ENCODE peak calls at places on chromosomes 7 and 10, in seven cellular contexts. E is lower lobe of right lung, N is body of pancreas, T is heart left ventricle, H is heart right ventricle, U is thoracic aorta, K is foreskin keratinocyte. R is an unnamed sample.
A peak's percentile ranks its signal among the peaks of the same experiment; 100 is the strongest.

GRCh38 chr7:92158660-92159575 is 20.0 kb downstream of the LRRD1 start:
- DNase-seq in E (no peak), N (no peak), T (no peak), H (no peak), U (no peak), K (peak; percentile 48), R (no peak)

GRCh38 chr10:133230387-133231195 is 574 bp downstream of the UTF1 start:
- DNase-seq in E (peak; percentile 72), N (no peak), T (no peak), H (no peak), U (no peak), K (no peak), R (no peak)

GRCh38 chr7:20785211-20786048 is 1.3 kb downstream of the SP8 start:
- DNase-seq in E (no peak), N (peak; percentile 32), T (no peak), H (no peak), U (no peak), K (no peak), R (no peak)

GRCh38 chr10:31319602-31320178 is 674 bp downstream of the ZEB1 start:
- DNase-seq in E (no peak), N (no peak), T (peak; percentile 27), H (no peak), U (no peak), K (no peak), R (peak; percentile 83)

GRCh38 chr10:21528452-21529235 is 3.2 kb upstream of the SKIDA1 start:
- DNase-seq in E (no peak), N (no peak), T (no peak), H (no peak), U (no peak), K (peak; percentile 40), R (no peak)

GRCh38 chr10:60148266-60148840 is 241.3 kb downstream of the ANK3 start:
- DNase-seq in E (no peak), N (peak; percentile 56), T (no peak), H (peak; percentile 12), U (no peak), K (peak; percentile 63), R (no peak)

GRCh38 chr10:88232978-88233537 is 350.1 kb downstream of the RNLS start:
- DNase-seq in E (no peak), N (no peak), T (no peak), H (peak; percentile 35), U (no peak), K (no peak), R (no peak)

GRCh38 chr10:93064874-93065660 is 4.5 kb downstream of the CYP26C1 start:
- DNase-seq in E (no peak), N (no peak), T (no peak), H (no peak), U (no peak), K (no peak), R (peak; percentile 43)

GRCh38 chr10:115402690-115403089 is 309.5 kb downstream of the ATRNL1 start:
- DNase-seq in E (no peak), N (no peak), T (no peak), H (no peak), U (no peak), K (peak; percentile 49), R (no peak)

GRCh38 chr10:46524471-46525176 is 31.8 kb downstream of the GPRIN2 start:
- DNase-seq in E (peak; percentile 51), N (peak; percentile 15), T (no peak), H (no peak), U (no peak), K (no peak), R (peak; percentile 33)

GRCh38 chr7:6299774-6300173 is 27.4 kb upstream of the CYTH3 start:
- DNase-seq in E (no peak), N (no peak), T (no peak), H (no peak), U (no peak), K (no peak), R (no peak)

GRCh38 chr10:50417486-50417905 is 166.2 kb upstream of the ASAH2 start:
- DNase-seq in E (no peak), N (no peak), T (no peak), H (no peak), U (no peak), K (no peak), R (no peak)

GRCh38 chr7:148286150-148286549 is 304.4 kb upstream of the C7orf33 start:
- DNase-seq in E (no peak), N (no peak), T (no peak), H (no peak), U (no peak), K (peak; percentile 34), R (no peak)
- TF ChIP-seq CTCF in E (peak; percentile 31), N (peak; percentile 37), T (no peak), H (peak; percentile 19), U (no peak), K (peak; percentile 71), R (no peak)

GRCh38 chr7:8260871-8261707 is 878 bp downstream of the ICA1 start:
- DNase-seq in E (peak; percentile 70), N (peak; percentile 68), T (peak; percentile 73), H (peak; percentile 75), U (no peak), K (peak; percentile 36), R (peak; percentile 69)
- H3K27me3 ChIP-seq in E (no peaks in the 10 kb centered on the region), N (no peaks in the 10 kb centered on the region), T (no peaks in the 10 kb centered on the region), H (no peaks in the 10 kb centered on the region), U (no peaks in the 10 kb centered on the region), K (peaks cover 29% of the 10 kb centered on the region), R (peaks cover 17% of the 10 kb centered on the region)

GRCh38 chr10:118741994-118742393 is 12.8 kb downstream of the CACUL1 start:
- DNase-seq in E (no peak), N (no peak), T (no peak), H (no peak), U (no peak), K (peak; percentile 59), R (no peak)

GRCh38 chr10:118737594-118738302 is 17.0 kb downstream of the CACUL1 start:
- DNase-seq in E (no peak), N (no peak), T (no peak), H (no peak), U (no peak), K (no peak), R (no peak)

GRCh38 chr10:118734477-118734876 is 20.3 kb downstream of the CACUL1 start:
- DNase-seq in E (no peak), N (no peak), T (no peak), H (no peak), U (no peak), K (no peak), R (no peak)

GRCh38 chr10:118735294-118735693 is 19.5 kb downstream of the CACUL1 start:
- DNase-seq in E (no peak), N (no peak), T (no peak), H (no peak), U (no peak), K (peak; percentile 57), R (no peak)

GRCh38 chr10:118738422-118738821 is 16.3 kb downstream of the CACUL1 start:
- DNase-seq in E (no peak), N (no peak), T (no peak), H (no peak), U (no peak), K (no peak), R (no peak)
- H3K4me1 ChIP-seq in E (peaks cover 71% of the 10 kb centered on the region), N (peaks cover 96% of the 10 kb centered on the region), T (peaks cover 12% of the 10 kb centered on the region), H (peaks cover 24% of the 10 kb centered on the region), U (peaks cover 33% of the 10 kb centered on the region), K (peaks cover 38% of the 10 kb centered on the region), R (peaks cover 74% of the 10 kb centered on the region)

GRCh38 chr7:33108931-33109757 is at the start of gene RP9:
- DNase-seq in E (peak; percentile 78), N (peak; percentile 59), T (peak; percentile 72), H (peak; percentile 57), U (no peak), K (peak; percentile 52), R (peak; percentile 72)

GRCh38 chr7:33108591-33108930 is 643 bp downstream of the RP9 start:
- DNase-seq in E (no peak), N (no peak), T (no peak), H (no peak), U (no peak), K (no peak), R (no peak)

GRCh38 chr7:33111614-33112013 is 2.4 kb upstream of the RP9 start:
- DNase-seq in E (no peak), N (no peak), T (no peak), H (no peak), U (no peak), K (peak; percentile 50), R (no peak)

GRCh38 chr7:33109758-33110238 is 594 bp upstream of the RP9 start:
- DNase-seq in E (no peak), N (no peak), T (no peak), H (no peak), U (no peak), K (no peak), R (no peak)

DNA sequence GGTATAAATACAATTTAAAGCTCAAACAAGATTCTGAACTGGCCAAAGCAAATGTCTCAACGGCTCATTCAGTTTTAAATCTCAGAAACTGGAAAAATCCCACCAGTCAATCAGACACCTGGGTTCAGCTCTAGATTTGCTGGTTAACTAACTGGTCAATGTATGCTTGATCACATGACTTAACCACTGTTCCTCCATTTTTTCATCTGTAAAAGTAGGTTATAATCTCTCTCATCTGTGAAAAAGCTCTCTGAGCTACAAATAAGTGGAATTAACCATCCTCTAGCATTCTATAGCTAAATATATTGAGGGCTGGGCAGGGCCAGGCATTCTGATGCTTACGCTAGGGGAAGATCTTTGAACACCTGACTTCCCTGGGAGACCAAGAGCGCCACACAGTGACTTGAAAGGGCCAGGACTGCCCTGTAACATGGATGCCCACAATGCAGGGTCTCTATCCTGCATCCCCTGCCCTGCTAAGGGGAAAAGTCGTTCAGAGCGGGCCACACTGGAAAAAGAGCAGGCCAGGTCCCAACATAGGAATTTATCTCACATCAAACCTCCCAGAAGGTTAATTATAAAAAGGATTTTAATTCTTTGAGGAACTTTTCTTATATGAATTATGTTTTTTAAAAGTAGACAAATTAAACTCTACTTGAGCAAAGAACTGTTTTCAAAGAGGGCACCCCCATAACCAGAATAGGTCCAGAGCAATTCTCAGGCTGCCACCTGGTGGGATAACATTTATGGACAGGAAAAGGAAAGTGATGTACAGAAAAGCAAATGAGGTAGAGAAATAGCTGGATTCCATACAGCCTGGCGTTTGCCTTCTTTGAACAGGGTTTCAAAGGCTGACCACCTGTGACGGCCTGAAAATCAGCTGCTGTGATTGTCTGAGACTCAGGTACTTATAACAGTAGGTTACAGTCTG is 1.8 kb downstream of the RP9 start:
- DNase-seq in E (no peak), N (peak; percentile 24), T (no peak), H (peak; percentile 23), U (no peak), K (peak; percentile 44), R (no peak)
- TF ChIP-seq CTCF in E (peak; percentile 52), N (peak; percentile 41), T (peak; percentile 30), H (peak; percentile 32), U (no peak), K (peak; percentile 68), R (peak; percentile 27)

GRCh38 chr10:127496045-127496444 is 53.1 kb upstream of the NPS start:
- DNase-seq in E (no peak), N (no peak), T (no peak), H (no peak), U (no peak), K (no peak), R (no peak)
- H3K27me3 ChIP-seq in E (no peaks in the 10 kb centered on the region), N (no peaks in the 10 kb centered on the region), T (no peaks in the 10 kb centered on the region), H (no peaks in the 10 kb centered on the region), U (no peaks in the 10 kb centered on the region), K (no peaks in the 10 kb centered on the region), R (no peaks in the 10 kb centered on the region)

DNA sequence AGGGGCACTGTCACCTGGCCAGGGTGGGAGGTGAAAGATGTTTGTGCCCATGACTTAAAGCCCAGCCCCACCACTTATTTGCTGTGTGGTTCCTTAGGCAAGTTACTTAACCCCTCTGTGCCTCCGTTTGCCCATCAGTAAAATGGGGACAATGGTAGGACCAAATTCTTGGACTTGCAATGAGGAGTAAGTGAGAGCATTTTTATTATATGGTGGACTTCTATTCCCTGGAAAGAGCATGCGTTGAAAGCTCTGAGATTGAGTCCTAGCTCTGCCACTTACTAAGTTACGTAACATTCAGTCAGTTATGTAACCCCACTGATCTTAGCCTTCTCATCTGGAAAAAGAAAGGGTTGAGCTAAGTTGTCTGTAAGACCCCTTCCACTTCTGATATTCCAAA is 18.8 kb downstream of the VSIR start:
- DNase-seq in E (no peak), N (no peak), T (no peak), H (no peak), U (no peak), K (no peak), R (no peak)
- H3K4me1 ChIP-seq in E (peaks cover 89% of the 10 kb centered on the region), N (no peaks in the 10 kb centered on the region), T (peaks cover 44% of the 10 kb centered on the region), H (peaks cover 47% of the 10 kb centered on the region), U (no peaks in the 10 kb centered on the region), K (no peaks in the 10 kb centered on the region), R (peaks cover 98% of the 10 kb centered on the region)

R was measured in left lung.